ENCODE peak calls at places on chromosome 11, in eight cellular contexts. S is upper lobe of right lung, J is foreskin fibroblast, H is psoas muscle, Z is HCT116, U is breast epithelium, K is astrocyte of the cerebellum, P is GM06990. X is an unnamed sample.

GRCh38 chr11:9029477-9029876 is 25.7 kb upstream of the NRIP3 start:
- DNase-seq in S (no peak), Z (no peak), P (no peak), H (no peak), U (no peak), J (no peak), K (no peak), X (no peak)

GRCh38 chr11:13249177-13249576 is 28.4 kb upstream of the BMAL1 start:
- DNase-seq in K (no peak), H (no peak), P (no peak), S (no peak), Z (no peak), J (no peak), U (no peak), X (no peak)

GRCh38 chr11:111761056-111761455 is 5.1 kb downstream of the PPP2R1B start:
- DNase-seq in H (no peak), S (no peak), P (no peak), Z (no peak), J (no peak), K (no peak), U (no peak), X (no peak)

GRCh38 chr11:131584694-131585592 is 214.5 kb downstream of the NTM start:
- DNase-seq in H (no peak), S (no peak), Z (no peak), U (no peak), P (no peak), K (no peak), J (no peak), X (no peak)

GRCh38 chr11:48093795-48094642 is 113.7 kb downstream of the PTPRJ start:
- DNase-seq in P (peak; percentile 57), S (no peak), H (no peak), J (no peak), U (no peak), Z (no peak), K (no peak), X (no peak)

GRCh38 chr11:126419801-126420729 is 64.6 kb downstream of the ST3GAL4 start:
- DNase-seq in K (no peak), J (no peak), U (no peak), P (peak; percentile 33), H (no peak), Z (no peak), S (no peak), X (no peak)

GRCh38 chr11:100827934-100828661 is 141.0 kb downstream of the ARHGAP42 start:
- DNase-seq in S (no peak), H (no peak), U (no peak), Z (peak; percentile 48), J (no peak), K (peak; percentile 89), P (peak; percentile 11), X (no peak)

GRCh38 chr11:79441159-79441875 is 487 bp upstream of the TENM4 start:
- DNase-seq in U (no peak), H (no peak), J (peak; percentile 47), S (no peak), K (no peak), P (peak; percentile 1), Z (no peak), X (no peak)

GRCh38 chr11:8905528-8906165 is 5.3 kb upstream of the AKIP1 start:
- DNase-seq in Z (no peak), H (no peak), J (peak; percentile 47), S (no peak), U (no peak), P (no peak), K (peak; percentile 38), X (no peak)

GRCh38 chr11:128324531-128325141 is 262.7 kb downstream of the ETS1 start:
- DNase-seq in K (no peak), J (no peak), Z (no peak), S (no peak), H (no peak), P (no peak), U (no peak), X (peak; percentile 71)

GRCh38 chr11:111635706-111636045 is 33.4 kb downstream of the SIK2 start:
- DNase-seq in H (peak; percentile 12), P (no peak), Z (no peak), K (peak; percentile 77), S (no peak), U (no peak), J (peak; percentile 29), X (no peak)

GRCh38 chr11:118631510-118631909 is 24.1 kb downstream of the PHLDB1 start:
- DNase-seq in J (no peak), U (no peak), P (no peak), H (no peak), Z (no peak), K (no peak), S (no peak), X (no peak)

GRCh38 chr11:68077617-68078592 is 39.1 kb downstream of the TCIRG1 start:
- DNase-seq in J (no peak), U (no peak), Z (no peak), P (no peak), K (no peak), S (no peak), H (no peak), X (no peak)

GRCh38 chr11:46242462-46242960 is 35.0 kb upstream of the CREB3L1 start:
- DNase-seq in P (no peak), U (no peak), S (no peak), Z (no peak), H (no peak), J (no peak), K (no peak), X (no peak)
- H3K4me3 ChIP-seq in P (peak overlapping the region; percentile 63), U (peak overlapping the region; percentile 63), S (peak overlapping the region; percentile 56), Z (peak overlapping the region; percentile 79), H (peak overlapping the region; percentile 66), J (peak overlapping the region; percentile 39), K (peak overlapping the region; percentile 32), X (no peak overlapping the region)

GRCh38 chr11:73758451-73758850 is 2.4 kb downstream of the RAB6A start:
- DNase-seq in H (no peak), J (no peak), P (no peak), U (no peak), S (no peak), K (no peak), Z (no peak), X (no peak)
- H3K4me3 ChIP-seq in H (peak overlapping the region; percentile 97), J (peak overlapping the region; percentile 99), P (no peak overlapping the region), U (no peak overlapping the region), S (peak overlapping the region; percentile 98), K (peak overlapping the region; percentile 88), Z (peak overlapping the region; percentile 86), X (no peak overlapping the region)

GRCh38 chr11:84345027-84345426 is 1058.9 kb upstream of the CCDC90B start:
- DNase-seq in S (no peak), J (no peak), Z (no peak), K (no peak), U (no peak), H (no peak), P (no peak), X (no peak)
- H3K4me3 ChIP-seq in S (no peak overlapping the region), J (no peak overlapping the region), Z (no peak overlapping the region), K (no peak overlapping the region), U (no peak overlapping the region), H (no peak overlapping the region), P (no peak overlapping the region), X (no peak overlapping the region)

GRCh38 chr11:109422755-109423113 is 744 bp downstream of the C11orf87 start:
- DNase-seq in U (no peak), Z (no peak), J (peak; percentile 9), P (peak; percentile 1), S (no peak), H (no peak), K (no peak), X (no peak)
- H3K4me3 ChIP-seq in U (peak overlapping the region; percentile 56), Z (no peak overlapping the region), J (peak overlapping the region; percentile 38), P (no peak overlapping the region), S (peak overlapping the region; percentile 26), H (peak overlapping the region; percentile 51), K (peak overlapping the region; percentile 47), X (no peak overlapping the region)

GRCh38 chr11:65428578-65429068 is 6.0 kb downstream of the NEAT1 start:
- DNase-seq in P (peak; percentile 37), K (no peak), Z (no peak), J (no peak), S (peak; percentile 71), H (peak; percentile 36), U (peak; percentile 58), X (no peak)
- H3K4me3 ChIP-seq in P (peak overlapping the region; percentile 37), K (peak overlapping the region; percentile 96), Z (no peak overlapping the region), J (peak overlapping the region; percentile 77), S (peak overlapping the region; percentile 98), H (peak overlapping the region; percentile 86), U (peak overlapping the region; percentile 93), X (peak overlapping the region; percentile 43)

GRCh38 chr11:66314561-66315497 is 2.0 kb downstream of the CD248 start:
- DNase-seq in U (no peak), S (peak; percentile 64), P (no peak), K (no peak), H (no peak), Z (no peak), J (no peak), X (no peak)
- H3K4me3 ChIP-seq in U (peak overlapping the region; percentile 77), S (peak overlapping the region; percentile 65), P (no peak overlapping the region), K (peak overlapping the region; percentile 36), H (peak overlapping the region; percentile 69), Z (no peak overlapping the region), J (peak overlapping the region; percentile 94), X (no peak overlapping the region)

DNA sequence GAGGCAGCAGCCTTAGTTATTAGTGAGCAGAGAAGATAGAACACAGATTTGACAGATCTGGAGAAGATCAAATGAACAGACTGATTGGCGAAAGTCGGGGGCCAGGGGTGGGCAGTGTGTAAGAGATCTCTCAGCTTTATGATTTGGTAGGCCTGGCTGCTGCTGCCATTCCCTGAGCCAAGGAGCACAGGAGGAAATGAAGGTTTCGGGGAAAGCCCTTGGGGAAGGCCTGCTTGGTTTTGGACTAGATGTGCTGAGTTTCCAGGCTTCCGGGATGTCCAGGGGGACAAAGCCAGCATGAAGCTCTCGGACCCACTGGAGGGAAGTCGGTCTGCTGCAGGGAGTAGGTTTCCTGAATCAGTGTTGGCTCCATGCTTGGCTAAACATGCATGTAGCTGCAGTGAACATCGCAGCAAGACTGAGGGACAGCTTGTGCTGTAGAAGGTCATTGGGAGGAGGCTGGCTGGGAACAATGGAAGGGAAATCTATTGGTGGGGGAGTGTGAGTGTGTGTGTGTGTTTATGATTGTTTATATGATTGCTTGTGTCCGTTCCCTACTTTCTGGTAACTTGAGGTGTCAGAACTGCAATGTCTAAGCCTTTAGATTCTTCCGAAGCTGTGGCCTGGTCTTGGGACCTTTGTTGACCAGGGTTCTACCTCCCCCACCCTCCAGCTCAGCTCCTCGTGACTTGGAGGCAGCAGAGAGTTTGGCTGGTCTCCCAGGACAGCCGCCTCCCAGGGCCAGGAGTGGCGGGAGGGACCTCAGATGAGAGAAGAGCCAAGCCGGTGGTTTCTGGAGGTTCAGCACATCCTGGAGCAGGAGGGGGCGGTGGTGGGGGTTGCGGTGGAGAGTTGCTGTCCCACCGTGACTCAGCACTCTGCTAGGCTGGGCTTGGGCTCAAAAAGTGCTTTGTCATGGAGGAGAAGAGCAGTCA is 4.0 kb upstream of the FTH1 start:
- DNase-seq in J (peak; percentile 98), Z (peak; percentile 88), K (peak; percentile 97), U (peak; percentile 97), P (peak; percentile 82), H (peak; percentile 98), S (peak; percentile 98), X (no peak)
- H3K4me3 ChIP-seq in J (no peak overlapping the region), Z (peak overlapping the region; percentile 27), K (no peak overlapping the region), U (peak overlapping the region; percentile 47), P (peak overlapping the region; percentile 23), H (peak overlapping the region; percentile 36), S (peak overlapping the region; percentile 17), X (no peak overlapping the region)